ENCODE peak calls at places on chromosomes 5 and 9, in four cellular contexts. J, U, O and B are unnamed samples.

GRCh38 chr9:76756273-76756650 is 8.0 kb upstream of the PCA3 start:
- DNase-seq in J (no peak), U (peak; percentile 48), O (no peak), B (peak; percentile 97)

GRCh38 chr9:130110596-130111021 is 56.9 kb downstream of the GPR107 start:
- DNase-seq in J (no peak), U (no peak), O (no peak), B (no peak)

GRCh38 chr5:33105521-33105941 is 335.2 kb upstream of the TARS1 start:
- DNase-seq in J (no peak), U (peak; percentile 30), O (no peak), B (no peak)

GRCh38 chr5:74318985-74319563 is 321.5 kb downstream of the ENC1 start:
- DNase-seq in J (no peak), U (peak; percentile 42), O (no peak), B (no peak)

GRCh38 chr9:127506814-127507750 is 55.8 kb downstream of the LRSAM1 start:
- DNase-seq in J (no peak), U (no peak), O (peak; percentile 63), B (no peak)

GRCh38 chr5:113204525-113205161 is 228.0 kb downstream of the DCP2 start:
- DNase-seq in J (no peak), U (peak; percentile 96), O (no peak), B (peak; percentile 89)

GRCh38 chr5:148866024-148866423 is 39.6 kb downstream of the ADRB2 start:
- DNase-seq in J (no peak), U (no peak), O (no peak), B (no peak)

GRCh38 chr9:137759649-137760321 is 117.8 kb upstream of the CACNA1B start:
- DNase-seq in J (no peak), U (no peak), O (no peak), B (peak; percentile 32)

GRCh38 chr5:123752576-123752975 is 240.6 kb downstream of the CSNK1G3 start:
- DNase-seq in J (no peak), U (peak; percentile 69), O (no peak), B (peak; percentile 84)

GRCh38 chr5:32475338-32476097 is 31.0 kb upstream of the ZFR start:
- DNase-seq in J (no peak), U (no peak), O (no peak), B (peak; percentile 75)

GRCh38 chr5:139181835-139182452 is 16.2 kb downstream of the SIL1 start:
- DNase-seq in J (no peak), U (peak; percentile 81), O (no peak), B (peak; percentile 64)

GRCh38 chr9:28378236-28378635 is 805.0 kb upstream of the C9orf72 start:
- DNase-seq in J (no peak), U (peak; percentile 14), O (no peak), B (peak; percentile 15)

GRCh38 chr5:6820851-6821479 is 107.7 kb downstream of the TENT4A start:
- DNase-seq in J (peak; percentile 9), U (peak; percentile 33), O (no peak), B (peak; percentile 84)

GRCh38 chr5:157088342-157088990 is 20.4 kb downstream of the HAVCR2 start:
- DNase-seq in J (no peak), U (no peak), O (no peak), B (no peak)

GRCh38 chr5:127425037-127425436 is 92.4 kb upstream of the PRRC1 start:
- DNase-seq in J (no peak), U (no peak), O (no peak), B (peak; percentile 14)

GRCh38 chr9:36956908-36957307 is 77.2 kb downstream of the PAX5 start:
- DNase-seq in J (no peak), U (no peak), O (peak; percentile 31), B (no peak)

GRCh38 chr5:135386096-135386495 is 12.9 kb downstream of the MACROH2A1 start:
- DNase-seq in J (no peak), U (peak; percentile 92), O (no peak), B (no peak)

GRCh38 chr5:58986281-58986680 is 403.4 kb downstream of the RAB3C start:
- DNase-seq in J (no peak), U (no peak), O (no peak), B (no peak)